ENCODE peak calls at places on chromosomes 12 and 14, in six cellular contexts. O is MCF 10A, D is GM06990, A is cardiac muscle cell, E is upper lobe of right lung, Q is Calu3. Z is an unnamed sample.

GRCh38 chr12:108691995-108692808 is 39.1 kb downstream of the CORO1C start:
- DNase-seq in O (no peak), D (peak), A (peak), E (no peak), Q (no peak), Z (no peak)

GRCh38 chr12:3129301-3130052 is 52.3 kb downstream of the TSPAN9 start:
- DNase-seq in O (no peak), D (no peak), A (no peak), E (no peak), Q (no peak), Z (no peak)

GRCh38 chr12:95460105-95460504 is 13.8 kb upstream of the METAP2 start:
- DNase-seq in O (no peak), D (no peak), A (no peak), E (no peak), Q (no peak), Z (no peak)

GRCh38 chr12:102342281-102343006 is 137.9 kb downstream of the IGF1 start:
- DNase-seq in O (no peak), D (no peak), A (no peak), E (no peak), Q (no peak), Z (no peak)

GRCh38 chr12:92955997-92956663 is 27.0 kb upstream of the EEA1 start:
- DNase-seq in O (peak), D (no peak), A (no peak), E (no peak), Q (no peak), Z (no peak)

GRCh38 chr12:114648711-114649110 is 35.3 kb downstream of the TBX3 start:
- DNase-seq in O (no peak), D (no peak), A (no peak), E (no peak), Q (no peak), Z (no peak)

GRCh38 chr12:1642513-1642912 is 13.5 kb downstream of the WNT5B start:
- DNase-seq in O (no peak), D (no peak), A (no peak), E (no peak), Q (no peak), Z (no peak)

GRCh38 chr12:128840862-128841468 is 12.3 kb upstream of the GLT1D1 start:
- DNase-seq in O (no peak), D (peak), A (no peak), E (no peak), Q (no peak), Z (no peak)

GRCh38 chr14:97458302-97459137 is 661.3 kb downstream of the VRK1 start:
- DNase-seq in O (no peak), D (peak), A (peak), E (no peak), Q (no peak), Z (peak)

GRCh38 chr12:105935981-105936380 is 202.8 kb downstream of the NUAK1 start:
- DNase-seq in O (no peak), D (no peak), A (no peak), E (no peak), Q (no peak), Z (no peak)

GRCh38 chr14:68630081-68630571 is 162.7 kb downstream of the ZFP36L1 start:
- DNase-seq in O (no peak), D (no peak), A (peak), E (peak), Q (no peak), Z (no peak)

GRCh38 chr14:65035049-65035448 is 48.4 kb downstream of the FNTB start:
- DNase-seq in O (no peak), D (no peak), A (no peak), E (peak), Q (no peak), Z (no peak)

DNA sequence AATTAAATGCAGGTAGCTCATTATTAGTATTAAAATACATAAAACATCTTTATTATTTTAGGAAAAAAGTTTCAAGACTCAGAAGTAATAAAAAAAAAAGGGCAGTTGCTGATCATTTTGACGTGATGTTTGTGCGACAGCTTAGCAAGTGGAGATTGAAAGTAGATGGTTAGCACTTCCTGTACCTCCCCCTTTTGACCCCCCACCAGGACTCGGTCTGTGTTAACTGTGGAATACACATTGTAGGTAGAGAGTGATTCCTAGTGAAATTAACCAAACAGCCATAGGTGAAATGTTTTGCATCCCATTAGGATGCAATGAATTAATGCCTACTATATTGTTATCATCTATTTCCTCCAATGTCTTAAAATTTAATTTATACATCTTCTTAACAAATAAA is 120.8 kb downstream of the SLC5A8 start:
- DNase-seq in O (no peak), D (no peak), A (no peak), E (no peak), Q (no peak), Z (no peak)
- TF ChIP-seq CTCF in O (no peak), D (no peak), A (no peak), E (no peak), Q (no peak), Z (no peak)

GRCh38 chr12:116712458-116713303 is 25.2 kb downstream of the SPRING1 start:
- DNase-seq in O (no peak), D (no peak), A (no peak), E (no peak), Q (no peak), Z (no peak)

GRCh38 chr12:116714175-116714574 is 23.7 kb downstream of the SPRING1 start:
- DNase-seq in O (no peak), D (no peak), A (no peak), E (no peak), Q (no peak), Z (no peak)

GRCh38 chr12:116717466-116718457 is 20.1 kb downstream of the SPRING1 start:
- DNase-seq in O (no peak), D (no peak), A (no peak), E (no peak), Q (no peak), Z (no peak)

GRCh38 chr12:116710367-116710766 is 27.5 kb downstream of the SPRING1 start:
- DNase-seq in O (no peak), D (no peak), A (no peak), E (no peak), Q (no peak), Z (no peak)

GRCh38 chr12:116713529-116713928 is 24.3 kb downstream of the SPRING1 start:
- DNase-seq in O (no peak), D (no peak), A (no peak), E (no peak), Q (no peak), Z (no peak)
- TF ChIP-seq CTCF in O (no peak), D (no peak), A (no peak), E (no peak), Q (no peak), Z (no peak)

GRCh38 chr14:24282736-24283135 is 11.3 kb upstream of the RABGGTA start:
- DNase-seq in O (no peak), D (no peak), A (no peak), E (no peak), Q (no peak), Z (no peak)

GRCh38 chr14:24277606-24278321 is 6.4 kb upstream of the RABGGTA start:
- DNase-seq in O (no peak), D (no peak), A (no peak), E (no peak), Q (no peak), Z (no peak)

GRCh38 chr14:24275524-24276139 is 4.2 kb upstream of the RABGGTA start:
- DNase-seq in O (no peak), D (no peak), A (no peak), E (no peak), Q (no peak), Z (no peak)

GRCh38 chr14:24280797-24281460 is 9.5 kb upstream of the RABGGTA start:
- DNase-seq in O (no peak), D (no peak), A (no peak), E (no peak), Q (no peak), Z (no peak)

GRCh38 chr14:24279301-24280186 is 8.1 kb upstream of the RABGGTA start:
- DNase-seq in O (peak), D (peak), A (no peak), E (no peak), Q (peak), Z (peak)
- TF ChIP-seq CTCF in O (no peak), D (peak), A (peak), E (peak), Q (peak), Z (peak)

DNA sequence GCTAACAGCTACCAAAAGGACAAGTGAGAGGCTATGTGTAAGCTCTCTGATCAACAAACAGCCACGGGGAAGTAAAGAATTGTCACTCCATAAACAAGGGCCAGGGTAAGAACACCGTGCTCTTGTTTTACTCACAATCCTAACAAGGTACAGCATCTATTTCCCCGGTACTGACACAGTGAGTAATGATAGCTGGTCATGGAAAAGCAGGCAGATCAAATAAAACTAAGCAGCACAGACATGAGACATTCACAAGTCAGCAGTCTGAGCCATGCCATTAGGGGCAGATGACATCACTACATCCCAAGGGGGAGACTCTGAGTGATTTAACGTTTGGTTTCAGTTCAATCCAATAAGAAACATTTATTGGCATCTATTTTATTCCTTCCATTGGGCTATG is 54.4 kb downstream of the ARL6IP4 start:
- DNase-seq in O (peak), D (no peak), A (no peak), E (no peak), Q (no peak), Z (no peak)
- TF ChIP-seq CTCF in O (no peak), D (no peak), A (no peak), E (no peak), Q (no peak), Z (no peak)

DNA sequence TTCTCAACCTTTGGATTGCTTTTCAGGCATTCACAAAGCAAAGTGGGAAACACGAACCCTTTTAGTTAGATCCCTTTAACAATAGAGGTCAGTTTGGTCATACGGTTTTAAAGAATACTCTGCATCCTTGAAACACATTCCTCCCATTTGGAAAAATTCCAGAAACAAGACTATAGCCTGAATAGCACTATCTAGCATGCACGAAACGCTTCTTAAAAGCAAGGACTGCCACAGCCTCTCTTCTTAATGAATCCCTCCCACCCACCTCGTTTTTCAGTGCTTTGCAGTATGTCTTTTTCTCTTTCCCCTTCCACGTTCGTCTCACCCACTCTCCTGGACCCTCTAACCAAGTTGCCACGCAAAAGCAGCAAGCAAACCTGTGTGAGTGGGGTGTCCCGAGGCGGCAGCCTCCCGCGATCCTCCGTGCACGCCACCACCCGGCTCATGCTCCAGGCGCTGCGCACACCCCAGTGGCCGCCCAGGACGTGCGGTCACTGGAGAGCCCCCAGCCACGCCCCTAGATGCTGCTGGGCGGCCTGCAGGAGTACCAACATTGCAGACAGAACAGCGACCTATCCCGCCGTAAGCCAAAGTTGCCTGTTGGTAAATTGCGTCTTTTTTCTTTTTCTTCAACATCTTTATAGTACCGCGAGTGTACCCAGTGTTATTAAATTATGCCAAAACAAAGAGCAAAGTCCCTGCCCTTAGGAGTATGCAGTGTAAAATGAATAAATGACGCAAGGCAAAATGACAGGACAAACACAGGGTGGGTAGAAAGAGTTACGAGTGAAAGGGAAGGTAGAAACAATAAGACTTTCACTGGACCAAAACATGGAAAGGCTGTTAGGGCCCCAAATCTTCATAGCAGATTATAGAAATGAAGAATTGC is at the start of gene SLC38A4:
- DNase-seq in O (no peak), D (no peak), A (peak), E (no peak), Q (peak), Z (no peak)
- TF ChIP-seq CTCF in O (no peak), D (no peak), A (no peak), E (no peak), Q (no peak), Z (no peak)

Z was measured in GM10248.